ENCODE peak calls at places on chromosomes 1 and 21, in eight cellular contexts. H, V, E, D, X, Q, P and F are unnamed samples.

GRCh38 chr1:115069626-115070308 is 19.5 kb downstream of the TSPAN2 start:
- DNase-seq in E (no peak), Q (no peak), V (peak; percentile 49), P (no peak), X (no peak), H (peak; percentile 14), D (no peak), F (no peak)

GRCh38 chr1:58895082-58895481 is 111.2 kb upstream of the JUN start:
- DNase-seq in V (no peak), H (no peak), P (no peak), E (no peak), D (no peak), Q (no peak), X (no peak), F (no peak)

GRCh38 chr1:22750671-22751016 is 40.0 kb downstream of the EPHB2 start:
- DNase-seq in Q (no peak), H (no peak), V (no peak), P (no peak), D (no peak), X (no peak), E (no peak), F (peak; percentile 75)

GRCh38 chr1:241215203-241215602 is 141.8 kb downstream of the RGS7 start:
- DNase-seq in P (no peak), E (no peak), X (no peak), Q (no peak), V (no peak), H (no peak), D (no peak), F (no peak)

GRCh38 chr1:240239309-240239708 is 147.6 kb downstream of the FMN2 start:
- DNase-seq in P (no peak), D (no peak), V (no peak), Q (no peak), X (no peak), H (no peak), E (no peak), F (no peak)

GRCh38 chr1:196372896-196373536 is 235.2 kb downstream of the KCNT2 start:
- DNase-seq in H (peak; percentile 47), P (peak; percentile 44), E (no peak), D (peak; percentile 34), Q (no peak), V (no peak), X (no peak), F (peak; percentile 64)

GRCh38 chr1:30629501-30629900 is 93.9 kb downstream of the MATN1 start:
- DNase-seq in E (no peak), P (no peak), V (no peak), X (no peak), H (no peak), D (no peak), Q (no peak), F (no peak)

GRCh38 chr1:7042322-7043231 is 257.3 kb downstream of the CAMTA1 start:
- DNase-seq in D (peak; percentile 10), V (peak; percentile 7), E (no peak), H (peak; percentile 57), Q (no peak), X (no peak), P (peak; percentile 65), F (peak; percentile 58)

GRCh38 chr1:18740617-18741016 is 110.0 kb downstream of the PAX7 start:
- DNase-seq in Q (no peak), X (no peak), E (no peak), D (no peak), V (no peak), H (no peak), P (no peak), F (no peak)

GRCh38 chr1:235882816-235883215 is 16.1 kb upstream of the LYST start:
- DNase-seq in H (no peak), D (no peak), V (no peak), Q (no peak), P (no peak), E (no peak), X (no peak), F (no peak)
- H3K27ac ChIP-seq in H (no peak overlapping the region), D (no peak overlapping the region), V (no peak overlapping the region), Q (peak overlapping the region; percentile 70), P (no peak overlapping the region), E (no peak overlapping the region), X (peak overlapping the region; percentile 69), F (peak overlapping the region; percentile 27)

DNA sequence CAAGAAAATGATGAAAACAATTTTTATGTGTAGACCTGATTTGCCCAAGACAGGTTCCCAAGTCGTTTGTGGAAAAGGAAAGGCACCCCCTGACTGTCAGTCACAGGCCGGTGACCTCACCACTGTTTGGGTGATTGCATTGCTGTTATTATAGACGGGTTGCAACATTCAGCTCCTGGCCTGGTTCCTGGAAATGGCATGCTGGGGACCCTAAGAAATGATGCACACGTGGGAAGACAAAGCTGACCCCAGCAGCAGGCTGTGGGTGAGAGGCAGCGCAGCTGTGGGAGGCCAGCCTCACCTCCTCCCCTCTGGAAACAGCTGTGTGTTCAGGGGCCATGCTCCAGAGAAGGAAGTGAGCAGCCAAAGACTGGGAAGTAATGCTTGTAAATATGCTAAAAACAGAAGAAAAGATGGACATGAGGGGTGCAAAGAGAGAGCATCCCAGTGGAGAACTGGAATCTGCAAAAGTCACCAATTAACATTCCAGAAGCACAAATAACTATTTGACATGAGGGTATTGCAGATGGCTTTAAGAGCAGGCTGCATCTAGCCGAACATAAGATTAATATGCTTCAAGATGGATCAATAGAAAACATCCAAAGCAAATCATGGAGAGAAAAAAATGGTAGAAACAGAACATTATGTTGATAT is 23.4 kb upstream of the ABCG1 start:
- DNase-seq in D (no peak), X (peak; percentile 29), E (peak; percentile 30), Q (no peak), V (peak; percentile 21), P (no peak), H (peak; percentile 55), F (no peak)
- H3K27ac ChIP-seq in D (no peak overlapping the region), X (no peak overlapping the region), E (no peak overlapping the region), Q (no peak overlapping the region), V (no peak overlapping the region), P (no peak overlapping the region), H (no peak overlapping the region), F (no peak overlapping the region)

DNA sequence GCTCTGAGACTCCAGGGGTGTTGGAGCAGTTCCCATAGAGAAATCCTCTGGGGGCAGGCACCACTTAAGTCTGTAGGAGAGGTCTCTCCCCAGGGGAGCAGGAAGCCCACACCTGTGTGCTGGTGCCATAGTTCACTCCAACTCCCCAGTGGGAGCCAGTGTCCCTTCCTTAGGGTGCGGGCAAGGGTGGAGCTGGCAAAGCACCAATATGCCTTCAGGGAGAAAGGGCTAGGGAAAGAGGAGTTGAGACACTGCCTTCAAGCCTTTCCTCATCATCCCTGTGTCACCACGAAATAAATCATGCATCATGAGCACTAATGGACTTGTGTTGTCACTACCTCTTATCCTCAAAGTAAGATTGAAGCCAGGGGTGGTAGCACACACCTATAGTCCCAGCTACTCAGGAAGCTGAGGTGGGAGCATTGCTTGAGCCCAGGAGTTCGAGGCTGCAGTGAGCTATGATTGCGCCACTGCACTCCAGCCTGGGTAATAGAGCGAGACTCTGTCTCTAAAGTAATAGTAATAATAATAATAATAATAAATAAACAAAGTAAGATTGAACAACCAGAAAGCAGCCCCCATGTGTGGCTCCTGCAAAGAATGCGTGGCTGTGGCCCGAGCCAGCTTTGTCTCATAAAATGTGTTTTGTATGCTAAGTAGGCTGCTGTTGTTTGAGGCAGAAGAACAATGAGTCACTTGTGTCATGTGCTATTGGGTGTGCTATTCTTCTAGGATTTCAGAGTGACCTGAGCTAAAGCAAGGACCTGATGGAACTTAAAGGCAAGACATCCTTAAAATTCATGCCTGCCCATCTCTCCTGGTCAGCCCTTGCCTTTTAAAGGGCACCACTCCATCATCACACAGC is 6.7 kb upstream of the TIE1 start:
- DNase-seq in X (no peak), V (peak; percentile 54), P (peak; percentile 78), E (no peak), D (no peak), Q (no peak), H (peak; percentile 56), F (peak; percentile 58)
- H3K27ac ChIP-seq in X (peak overlapping the region; percentile 84), V (no peak overlapping the region), P (no peak overlapping the region), E (peak overlapping the region; percentile 83), D (no peak overlapping the region), Q (no peak overlapping the region), H (no peak overlapping the region), F (no peak overlapping the region)

DNA sequence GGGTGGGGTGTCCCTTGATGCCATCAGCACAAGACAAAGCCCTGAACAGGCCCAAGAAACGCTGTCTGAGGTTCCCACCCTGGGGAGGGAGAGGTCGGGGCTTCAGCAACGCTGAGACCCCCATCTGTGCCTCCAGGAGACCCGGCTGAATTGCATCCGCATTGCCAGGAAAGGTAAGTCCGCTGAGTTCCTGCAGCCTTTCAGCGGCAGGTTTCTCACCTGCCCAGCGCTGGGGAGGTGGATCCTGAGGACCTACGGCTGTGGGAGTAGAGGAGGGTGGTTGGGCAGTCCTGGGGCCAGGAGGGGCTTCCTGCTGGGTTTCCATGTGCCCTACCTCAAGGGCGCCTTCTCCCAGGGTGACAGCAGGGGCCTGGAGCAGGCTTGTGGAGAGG is 47.5 kb downstream of the PTPRU start:
- DNase-seq in P (no peak), X (no peak), Q (no peak), D (no peak), E (no peak), V (no peak), H (no peak), F (no peak)
- H3K27ac ChIP-seq in P (peak overlapping the region; percentile 54), X (no peak overlapping the region), Q (no peak overlapping the region), D (no peak overlapping the region), E (no peak overlapping the region), V (no peak overlapping the region), H (no peak overlapping the region), F (no peak overlapping the region)

DNA sequence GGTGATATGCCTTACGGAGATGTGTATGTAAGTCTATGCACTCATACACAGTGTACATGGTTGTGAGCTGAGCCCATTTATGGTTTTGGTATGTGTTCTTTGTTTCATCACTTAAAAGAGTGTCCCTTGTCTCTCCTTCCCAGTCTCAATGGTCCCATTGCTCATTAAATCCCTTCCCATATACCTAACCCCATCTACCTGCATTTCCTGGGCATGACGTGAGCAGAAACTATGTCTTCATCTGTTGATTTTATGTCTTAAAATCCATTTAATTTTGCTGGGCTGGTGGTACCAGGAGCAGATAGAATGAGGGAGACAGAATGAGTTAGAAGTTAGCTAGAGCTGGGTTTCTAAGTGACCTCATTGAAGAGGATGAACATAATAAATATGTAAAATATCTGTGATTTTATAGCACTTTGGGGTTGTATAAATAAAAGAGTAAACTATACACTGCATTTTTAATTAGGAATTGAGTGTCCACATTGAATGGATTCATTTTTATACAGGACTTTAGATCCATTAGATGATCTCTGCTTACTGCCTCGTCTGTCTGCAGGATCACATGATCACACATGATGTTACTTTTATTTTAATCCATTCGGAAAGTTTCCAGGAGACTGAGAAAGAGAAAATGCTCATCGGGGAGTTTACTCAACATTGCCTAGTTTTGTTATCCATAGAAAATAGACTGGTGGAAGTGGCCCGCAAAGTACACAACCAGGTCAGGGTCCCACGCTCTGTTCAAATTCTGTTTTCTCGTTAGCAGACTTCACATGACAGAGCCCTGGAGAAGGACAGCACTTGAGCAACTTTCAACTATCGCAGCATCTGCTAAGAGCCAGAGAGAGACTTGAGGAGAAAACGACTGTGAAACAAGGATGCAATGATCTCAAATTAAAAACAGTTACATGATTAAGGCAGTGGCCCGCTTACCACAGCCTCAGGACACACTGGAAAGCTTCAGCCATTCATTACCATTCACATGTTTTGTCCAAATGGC is 44.5 kb downstream of the ADAMTS1 start:
- DNase-seq in H (peak; percentile 42), V (peak; percentile 84), Q (no peak), X (peak; percentile 14), D (no peak), E (peak; percentile 54), P (no peak), F (no peak)
- H3K27ac ChIP-seq in H (peak overlapping the region; percentile 99), V (peak overlapping the region; percentile 71), Q (peak overlapping the region; percentile 65), X (peak overlapping the region; percentile 70), D (no peak overlapping the region), E (peak overlapping the region; percentile 37), P (no peak overlapping the region), F (no peak overlapping the region)